ENCODE peak calls at places on chromosomes 2 and 18, in six cellular contexts. One of them, this sample, is unnamed.

GRCh38 chr2:46230115-46230571 is 67.1 kb upstream of the EPAS1 start:
- DNase-seq in BJ: no peak
- DNase-seq in AG04450: no peak
- DNase-seq in pancreas: peak
- DNase-seq in cardiac fibroblast: no peak
- DNase-seq in aorta: no peak
- DNase-seq in this sample: peak

GRCh38 chr18:12872408-12872807 is 11.6 kb downstream of the PTPN2 start:
- DNase-seq in pancreas: no peak
- DNase-seq in BJ: no peak
- DNase-seq in aorta: no peak
- DNase-seq in AG04450: no peak
- DNase-seq in cardiac fibroblast: no peak
- DNase-seq in this sample: no peak

GRCh38 chr2:53768233-53768542 is 584 bp downstream of the CHAC2 start:
- DNase-seq in pancreas: no peak
- DNase-seq in aorta: no peak
- DNase-seq in AG04450: no peak
- DNase-seq in cardiac fibroblast: peak
- DNase-seq in BJ: no peak
- DNase-seq in this sample: no peak

GRCh38 chr2:106792671-106793070 is 93.3 kb downstream of the ST6GAL2 start:
- DNase-seq in pancreas: no peak
- DNase-seq in BJ: no peak
- DNase-seq in AG04450: no peak
- DNase-seq in aorta: no peak
- DNase-seq in cardiac fibroblast: no peak
- DNase-seq in this sample: no peak

GRCh38 chr2:110115291-110116032 is at the start of gene MALL:
- DNase-seq in aorta: no peak
- DNase-seq in AG04450: no peak
- DNase-seq in BJ: no peak
- DNase-seq in cardiac fibroblast: no peak
- DNase-seq in pancreas: peak
- DNase-seq in this sample: peak

GRCh38 chr2:85999131-85999831 is 106.4 kb downstream of the POLR1A start:
- DNase-seq in BJ: no peak
- DNase-seq in cardiac fibroblast: peak
- DNase-seq in pancreas: no peak
- DNase-seq in AG04450: no peak
- DNase-seq in aorta: peak
- DNase-seq in this sample: no peak

GRCh38 chr2:10924441-10924840 is 12.7 kb downstream of the KCNF1 start:
- DNase-seq in AG04450: no peak
- DNase-seq in pancreas: no peak
- DNase-seq in aorta: peak
- DNase-seq in BJ: no peak
- DNase-seq in cardiac fibroblast: no peak
- DNase-seq in this sample: no peak

GRCh38 chr2:88658318-88658717 is 31.1 kb upstream of the EIF2AK3 start:
- DNase-seq in cardiac fibroblast: peak
- DNase-seq in BJ: no peak
- DNase-seq in aorta: no peak
- DNase-seq in pancreas: no peak
- DNase-seq in AG04450: no peak
- DNase-seq in this sample: no peak

GRCh38 chr2:234425923-234426603 is 70.8 kb downstream of the ARL4C start:
- DNase-seq in aorta: no peak
- DNase-seq in pancreas: no peak
- DNase-seq in BJ: no peak
- DNase-seq in AG04450: no peak
- DNase-seq in cardiac fibroblast: no peak
- DNase-seq in this sample: no peak

GRCh38 chr2:75679556-75679955 is 31.2 kb downstream of the GCFC2 start:
- DNase-seq in AG04450: no peak
- DNase-seq in BJ: no peak
- DNase-seq in aorta: no peak
- DNase-seq in pancreas: no peak
- DNase-seq in cardiac fibroblast: no peak
- DNase-seq in this sample: no peak

GRCh38 chr2:105781274-105781673 is 36.6 kb downstream of the NCK2 start:
- DNase-seq in pancreas: no peak
- DNase-seq in aorta: no peak
- DNase-seq in cardiac fibroblast: peak
- DNase-seq in BJ: no peak
- DNase-seq in AG04450: no peak
- DNase-seq in this sample: no peak

GRCh38 chr2:239756392-239757153 is 268.6 kb downstream of the NDUFA10 start:
- DNase-seq in aorta: no peak
- DNase-seq in pancreas: no peak
- DNase-seq in BJ: no peak
- DNase-seq in AG04450: no peak
- DNase-seq in cardiac fibroblast: peak
- DNase-seq in this sample: no peak

GRCh38 chr2:71794611-71795010 is 341.2 kb downstream of the DYSF start:
- DNase-seq in aorta: no peak
- DNase-seq in AG04450: no peak
- DNase-seq in BJ: no peak
- DNase-seq in pancreas: no peak
- DNase-seq in cardiac fibroblast: no peak
- DNase-seq in this sample: no peak

GRCh38 chr2:176114930-176115625 is 1.5 kb upstream of the HOXD10 start:
- DNase-seq in cardiac fibroblast: no peak
- DNase-seq in AG04450: no peak
- DNase-seq in aorta: no peak
- DNase-seq in BJ: no peak
- DNase-seq in pancreas: no peak
- DNase-seq in this sample: no peak

GRCh38 chr18:50201476-50201875 is 6.5 kb upstream of the MYO5B start:
- DNase-seq in pancreas: no peak
- DNase-seq in AG04450: no peak
- DNase-seq in BJ: no peak
- DNase-seq in aorta: no peak
- DNase-seq in cardiac fibroblast: no peak
- DNase-seq in this sample: no peak

GRCh38 chr18:50207722-50208121 is 12.8 kb upstream of the MYO5B start:
- DNase-seq in AG04450: no peak
- DNase-seq in pancreas: no peak
- DNase-seq in cardiac fibroblast: no peak
- DNase-seq in BJ: no peak
- DNase-seq in aorta: no peak
- DNase-seq in this sample: no peak

DNA sequence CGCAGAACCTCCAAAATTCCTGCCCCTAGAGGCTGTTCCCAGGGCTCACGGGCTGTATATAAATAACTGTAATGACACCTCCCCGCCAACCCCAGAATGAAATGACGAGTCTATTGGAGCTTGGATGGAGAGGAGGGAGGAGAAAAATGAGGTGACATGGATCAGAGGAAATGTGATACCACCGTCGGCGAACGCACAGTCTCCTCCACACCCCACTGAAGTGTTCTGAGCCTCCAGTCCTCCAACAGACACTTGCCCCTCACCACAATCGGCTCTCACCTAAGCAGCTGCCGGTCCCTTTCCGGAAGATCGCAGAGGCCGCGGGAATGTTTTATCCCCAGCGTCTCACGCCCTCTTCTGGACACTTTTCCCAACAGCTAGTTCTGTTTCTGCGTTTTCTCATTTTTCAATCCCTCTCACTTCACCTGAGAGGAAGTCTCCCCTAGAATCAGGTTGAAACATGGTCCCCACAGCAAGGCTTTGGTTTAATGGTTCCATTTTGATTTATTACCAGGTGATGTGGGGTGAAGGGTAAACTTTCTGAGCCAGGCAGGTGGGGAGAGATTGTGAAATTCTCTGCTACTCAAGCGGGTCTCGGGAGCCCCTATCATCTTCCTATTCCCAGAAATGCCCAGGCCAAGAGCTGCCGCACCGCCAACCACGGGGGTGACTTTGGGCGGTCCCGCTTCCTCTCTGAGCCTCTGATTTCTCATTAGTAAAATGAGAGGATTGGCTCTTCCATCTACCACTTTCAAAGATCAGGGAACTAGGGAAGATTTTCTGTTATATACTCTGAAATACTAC is 9.1 kb upstream of the MYO5B start:
- DNase-seq in AG04450: no peak
- DNase-seq in BJ: no peak
- DNase-seq in aorta: no peak
- DNase-seq in cardiac fibroblast: peak
- DNase-seq in pancreas: peak
- DNase-seq in this sample: no peak
- H3K4me3 ChIP-seq in AG04450: no peak
- H3K4me3 ChIP-seq in BJ: no peak
- H3K4me3 ChIP-seq in aorta: peak
- H3K4me3 ChIP-seq in cardiac fibroblast: no peak
- H3K4me3 ChIP-seq in pancreas: no peak
- H3K4me3 ChIP-seq in this sample: no peak

DNA sequence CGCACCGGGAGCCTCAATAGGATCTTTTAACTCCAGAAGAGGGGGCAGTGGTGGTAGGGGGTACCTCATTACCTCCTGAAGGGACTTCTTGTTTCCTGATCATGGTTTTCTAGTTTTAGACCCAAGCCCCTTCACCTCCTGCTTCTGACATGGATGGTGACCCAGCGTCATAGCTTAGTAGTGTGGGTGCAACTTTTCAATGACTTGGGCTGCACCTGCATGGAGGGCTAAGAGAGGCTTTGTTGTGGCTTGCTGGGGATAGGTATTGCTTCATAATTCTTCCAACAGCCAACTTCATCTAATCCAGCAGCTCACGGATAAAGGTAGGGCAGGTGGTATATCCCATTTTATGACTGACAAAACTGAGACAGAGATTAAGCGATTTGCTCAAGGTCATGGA is 3.0 kb downstream of the SLC1A4 start:
- DNase-seq in cardiac fibroblast: no peak
- DNase-seq in AG04450: no peak
- DNase-seq in aorta: no peak
- DNase-seq in pancreas: no peak
- DNase-seq in BJ: no peak
- DNase-seq in this sample: no peak
- H3K4me3 ChIP-seq in cardiac fibroblast: no peak
- H3K4me3 ChIP-seq in AG04450: no peak
- H3K4me3 ChIP-seq in aorta: no peak
- H3K4me3 ChIP-seq in pancreas: no peak
- H3K4me3 ChIP-seq in BJ: no peak
- H3K4me3 ChIP-seq in this sample: no peak

GRCh38 chr2:218860950-218861381 is 1.4 kb downstream of the WNT6 start:
- DNase-seq in BJ: no peak
- DNase-seq in aorta: peak
- DNase-seq in pancreas: no peak
- DNase-seq in cardiac fibroblast: peak
- DNase-seq in AG04450: peak
- DNase-seq in this sample: peak

GRCh38 chr2:218861645-218862318 is 2.2 kb downstream of the WNT6 start:
- DNase-seq in aorta: peak
- DNase-seq in cardiac fibroblast: no peak
- DNase-seq in AG04450: no peak
- DNase-seq in BJ: no peak
- DNase-seq in pancreas: no peak
- DNase-seq in this sample: no peak

GRCh38 chr2:218859556-218859993 is at the start of gene WNT6:
- DNase-seq in BJ: no peak
- DNase-seq in cardiac fibroblast: no peak
- DNase-seq in pancreas: no peak
- DNase-seq in aorta: no peak
- DNase-seq in AG04450: no peak
- DNase-seq in this sample: no peak

GRCh38 chr2:218858671-218859555 is 692 bp upstream of the WNT6 start:
- DNase-seq in AG04450: no peak
- DNase-seq in aorta: peak
- DNase-seq in BJ: no peak
- DNase-seq in pancreas: no peak
- DNase-seq in cardiac fibroblast: no peak
- DNase-seq in this sample: no peak

GRCh38 chr2:218859994-218860831 is 608 bp downstream of the WNT6 start:
- DNase-seq in cardiac fibroblast: no peak
- DNase-seq in BJ: no peak
- DNase-seq in AG04450: no peak
- DNase-seq in pancreas: no peak
- DNase-seq in aorta: peak
- DNase-seq in this sample: no peak
- H3K4me3 ChIP-seq in cardiac fibroblast: no peak
- H3K4me3 ChIP-seq in BJ: no peak
- H3K4me3 ChIP-seq in AG04450: no peak
- H3K4me3 ChIP-seq in pancreas: no peak
- H3K4me3 ChIP-seq in aorta: peak
- H3K4me3 ChIP-seq in this sample: no peak

DNA sequence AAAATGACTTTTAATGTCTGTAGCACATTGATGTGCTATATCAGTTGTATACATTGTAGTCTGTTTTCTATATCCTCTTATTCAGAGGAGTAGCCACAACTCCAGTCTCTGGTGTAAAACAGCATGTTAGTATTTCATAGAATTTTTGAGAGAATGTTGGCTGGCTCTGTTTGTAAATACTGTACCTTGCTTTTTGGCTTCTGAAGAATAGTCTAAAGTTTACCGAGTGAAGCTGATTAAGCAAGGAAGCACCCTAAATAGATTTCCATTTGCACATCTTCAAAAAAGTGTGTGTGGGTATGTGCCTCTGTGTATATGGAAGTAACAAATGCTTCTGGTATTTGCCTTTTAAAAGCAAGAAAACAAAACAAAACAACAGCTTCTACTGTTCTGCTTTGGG is 50.5 kb downstream of the MAP4K4 start:
- DNase-seq in BJ: no peak
- DNase-seq in pancreas: no peak
- DNase-seq in AG04450: no peak
- DNase-seq in aorta: no peak
- DNase-seq in cardiac fibroblast: no peak
- DNase-seq in this sample: no peak
- H3K4me3 ChIP-seq in BJ: no peak
- H3K4me3 ChIP-seq in pancreas: no peak
- H3K4me3 ChIP-seq in AG04450: no peak
- H3K4me3 ChIP-seq in aorta: no peak
- H3K4me3 ChIP-seq in cardiac fibroblast: no peak
- H3K4me3 ChIP-seq in this sample: no peak

DNA sequence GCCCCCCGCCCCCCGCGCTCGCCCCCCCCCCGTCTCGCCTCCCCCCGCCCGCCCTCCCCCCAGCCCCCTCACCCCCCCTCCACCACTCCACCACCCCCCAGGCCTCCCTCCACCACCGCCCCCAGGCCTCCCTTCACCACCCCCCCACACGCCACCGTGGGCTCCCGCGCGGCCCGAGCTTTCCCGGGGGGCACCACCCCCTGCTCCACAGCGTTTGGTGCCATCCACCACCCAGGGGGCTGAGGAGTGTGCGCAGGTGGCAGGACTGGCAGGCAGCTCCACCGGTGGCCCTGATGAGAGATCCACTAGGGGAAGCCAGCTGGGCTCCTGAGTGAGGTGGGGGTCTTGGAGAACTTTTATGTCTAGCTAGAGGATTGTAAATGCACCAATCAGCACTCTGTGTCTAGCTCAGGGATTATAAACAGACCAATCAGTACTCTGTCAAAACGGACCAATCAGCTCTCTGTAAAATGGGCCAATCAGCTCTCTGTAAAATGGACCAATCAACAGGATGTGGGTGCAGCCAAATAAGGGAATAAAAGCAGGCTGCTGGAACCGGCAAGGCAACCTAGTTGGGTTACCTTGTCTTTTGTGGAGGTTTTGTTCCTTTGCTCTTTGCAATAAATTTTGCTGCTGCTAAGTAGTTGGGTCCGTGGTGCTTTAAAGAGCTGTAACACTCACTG is 43.0 kb upstream of the ITSN2 start:
- DNase-seq in pancreas: no peak
- DNase-seq in aorta: no peak
- DNase-seq in cardiac fibroblast: no peak
- DNase-seq in BJ: no peak
- DNase-seq in AG04450: no peak
- DNase-seq in this sample: peak
- H3K4me3 ChIP-seq in pancreas: no peak
- H3K4me3 ChIP-seq in aorta: no peak
- H3K4me3 ChIP-seq in cardiac fibroblast: no peak
- H3K4me3 ChIP-seq in BJ: no peak
- H3K4me3 ChIP-seq in AG04450: no peak
- H3K4me3 ChIP-seq in this sample: no peak

This sample was measured in left lung.